ENCODE peak calls at places on chromosomes 2 and 18, in four cellular contexts. X, N, H and I are unnamed samples.

GRCh38 chr2:224042191-224042696 is 3.2 kb upstream of the SERPINE2 start:
- DNase-seq in X (no peak), H (peak; percentile 38), N (no peak), I (no peak)

GRCh38 chr2:136010126-136010525 is 24.7 kb upstream of the DARS1 start:
- DNase-seq in N (no peak), H (peak; percentile 72), X (no peak), I (no peak)

GRCh38 chr18:74522635-74523548 is 11.4 kb upstream of the CNDP1 start:
- DNase-seq in H (no peak), X (peak; percentile 25), N (no peak), I (no peak)

GRCh38 chr2:12701786-12702660 is 14.7 kb upstream of the TRIB2 start:
- DNase-seq in N (no peak), H (peak; percentile 80), X (no peak), I (no peak)

GRCh38 chr2:36889782-36890181 is 76.6 kb downstream of the STRN start:
- DNase-seq in H (peak; percentile 99), X (no peak), N (no peak), I (no peak)

GRCh38 chr2:146652311-146652710 is 1192.5 kb upstream of the ACVR2A start:
- DNase-seq in N (no peak), X (no peak), H (peak; percentile 62), I (no peak)

GRCh38 chr2:44833123-44834069 is 108.1 kb upstream of the SIX3 start:
- DNase-seq in H (peak; percentile 9), X (no peak), N (no peak), I (no peak)

GRCh38 chr18:38198956-38199355 is 633.4 kb upstream of the CELF4 start:
- DNase-seq in H (no peak), N (peak; percentile 15), X (no peak), I (no peak)

GRCh38 chr18:21341141-21341540 is 99.1 kb downstream of the GREB1L start:
- DNase-seq in X (no peak), H (no peak), N (no peak), I (no peak)

GRCh38 chr2:217986256-217986961 is 16.4 kb downstream of the TNS1 start:
- DNase-seq in H (no peak), X (no peak), N (no peak), I (no peak)

GRCh38 chr2:54088719-54089118 is 26.7 kb upstream of the ACYP2 start:
- DNase-seq in X (no peak), H (no peak), N (peak; percentile 69), I (no peak)

GRCh38 chr2:240564571-240565266 is 3.6 kb upstream of the RNPEPL1 start:
- DNase-seq in X (peak; percentile 16), N (no peak), H (peak; percentile 88), I (peak; percentile 38)

DNA sequence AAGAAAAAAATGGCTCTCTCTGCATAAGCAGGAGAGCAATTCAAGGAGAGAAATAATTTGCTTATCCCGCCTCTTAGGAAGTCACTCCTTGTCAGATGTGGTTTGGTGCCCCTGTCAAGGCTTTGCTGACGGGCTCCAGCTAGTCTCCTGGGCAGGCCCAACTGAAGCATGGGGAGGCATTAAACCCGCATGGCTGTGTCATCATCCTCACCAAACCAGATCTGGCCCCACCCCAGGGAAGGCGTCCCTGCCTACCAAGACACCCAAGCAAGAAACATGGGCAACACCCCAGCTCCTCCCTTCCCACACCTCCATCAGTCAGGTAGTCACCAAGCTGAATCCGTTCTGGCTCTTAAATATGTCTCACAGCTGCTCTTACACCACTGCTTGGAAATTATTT is 108.0 kb downstream of the SGPP2 start:
- DNase-seq in N (no peak), X (no peak), H (no peak), I (no peak)
- H3K56ac ChIP-seq in N (no peak overlapping the region), X (no peak overlapping the region), H (no peak overlapping the region), I (no peak overlapping the region)

GRCh38 chr18:57333941-57334340 is 18.4 kb upstream of the ST8SIA3 start:
- DNase-seq in N (no peak), H (no peak), X (peak; percentile 32), I (no peak)
- H3K56ac ChIP-seq in N (no peak overlapping the region), H (no peak overlapping the region), X (no peak overlapping the region), I (no peak overlapping the region)

DNA sequence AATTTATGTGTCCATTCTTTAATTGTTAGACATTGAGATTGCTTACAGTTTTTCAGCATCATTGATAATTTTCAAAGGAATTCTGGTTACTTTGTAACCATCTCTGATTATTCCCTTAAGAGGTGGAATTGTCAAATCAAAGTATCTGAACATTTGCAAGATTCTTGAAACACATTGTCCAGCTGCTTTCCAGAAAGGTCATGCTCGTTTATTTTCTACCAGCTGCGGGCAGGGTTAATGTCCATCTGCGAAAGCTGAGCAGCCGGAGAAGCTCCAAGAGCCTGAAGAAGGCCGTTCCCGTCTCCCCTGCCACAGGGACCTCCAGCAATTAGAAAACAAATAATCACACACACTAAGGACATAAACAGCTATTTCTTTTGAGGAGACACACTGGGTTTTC is 76.1 kb upstream of the TXNDC2 start:
- DNase-seq in H (no peak), X (no peak), N (no peak), I (no peak)
- H3K56ac ChIP-seq in H (no peak overlapping the region), X (no peak overlapping the region), N (no peak overlapping the region), I (no peak overlapping the region)

GRCh38 chr2:226207671-226208070 is 591.9 kb downstream of the IRS1 start:
- DNase-seq in N (no peak), H (no peak), X (no peak), I (no peak)
- H3K56ac ChIP-seq in N (no peak overlapping the region), H (no peak overlapping the region), X (no peak overlapping the region), I (no peak overlapping the region)

DNA sequence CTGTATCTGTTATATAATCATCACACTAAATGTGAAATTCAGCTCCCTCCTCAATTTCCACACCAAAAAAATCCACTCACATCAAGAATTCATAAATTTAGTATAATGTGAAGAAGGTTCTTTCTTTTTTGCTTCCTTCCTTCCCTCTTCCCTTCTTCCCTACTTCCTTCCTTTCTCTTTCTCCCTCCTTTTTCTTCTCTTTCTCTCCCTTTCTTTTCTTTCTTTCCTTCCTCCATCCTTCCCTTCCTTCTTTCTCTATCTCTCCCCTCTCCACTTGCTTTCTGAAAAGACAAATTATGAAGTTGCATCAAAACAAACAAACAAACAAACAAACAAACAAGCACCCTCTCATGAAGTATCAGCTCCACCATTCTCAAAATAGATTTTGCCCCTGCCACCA is 290.0 kb downstream of the PDE11A start:
- DNase-seq in H (no peak), X (no peak), N (no peak), I (no peak)
- H3K56ac ChIP-seq in H (no peak overlapping the region), X (no peak overlapping the region), N (no peak overlapping the region), I (no peak overlapping the region)

GRCh38 chr2:186382932-186383331 is 103.1 kb upstream of the ZC3H15 start:
- DNase-seq in X (no peak), H (no peak), N (no peak), I (no peak)
- H3K56ac ChIP-seq in X (no peak overlapping the region), H (no peak overlapping the region), N (no peak overlapping the region), I (no peak overlapping the region)